ENCODE peak calls at places on chromosomes 13 and 19, in six cellular contexts. S is tibial nerve, L is iPS-NIHi11, Y is EL, K is ascending aorta, X is psoas muscle. Q is an unnamed sample.

GRCh38 chr13:90830782-90831181 is 516.7 kb upstream of the MIR17HG start:
- DNase-seq in S (no peak), L (no peak), Y (no peak), K (no peak), X (no peak), Q (no peak)

GRCh38 chr19:33286899-33287298 is 15.4 kb downstream of the CEBPA start:
- DNase-seq in S (no peak), L (no peak), Y (no peak), K (no peak), X (no peak), Q (no peak)

GRCh38 chr19:37698216-37698615 is 21.3 kb downstream of the ZNF607 start:
- DNase-seq in S (no peak), L (no peak), Y (peak), K (no peak), X (no peak), Q (no peak)

GRCh38 chr19:861756-862528 is 2.5 kb downstream of the CFD start:
- DNase-seq in S (no peak), L (peak), Y (peak), K (no peak), X (no peak), Q (no peak)

GRCh38 chr19:50666346-50667176 is 17.3 kb downstream of the C19orf81 start:
- DNase-seq in S (no peak), L (no peak), Y (no peak), K (no peak), X (no peak), Q (no peak)

GRCh38 chr19:34136127-34136526 is 36.2 kb upstream of the LSM14A start:
- DNase-seq in S (no peak), L (no peak), Y (no peak), K (no peak), X (no peak), Q (no peak)

GRCh38 chr13:70668293-70668692 is 560.0 kb upstream of the KLHL1 start:
- DNase-seq in S (no peak), L (peak), Y (no peak), K (no peak), X (no peak), Q (no peak)

GRCh38 chr13:113783482-113783881 is 24.5 kb downstream of the TMEM255B start:
- DNase-seq in S (no peak), L (no peak), Y (no peak), K (no peak), X (no peak), Q (no peak)

GRCh38 chr19:35868172-35868822 is at the start of gene APLP1:
- DNase-seq in S (no peak), L (peak), Y (peak), K (no peak), X (peak), Q (no peak)

GRCh38 chr13:102571075-102571474 is 25.7 kb upstream of the TPP2 start:
- DNase-seq in S (no peak), L (peak), Y (no peak), K (no peak), X (no peak), Q (no peak)

GRCh38 chr19:1901940-1902404 is 3.2 kb upstream of the ADAT3 start:
- DNase-seq in S (peak), L (no peak), Y (no peak), K (peak), X (no peak), Q (no peak)

GRCh38 chr13:25372275-25373081 is 704 bp downstream of the ATP8A2 start:
- DNase-seq in S (no peak), L (peak), Y (no peak), K (no peak), X (no peak), Q (no peak)

GRCh38 chr13:46295531-46296464 is 84.1 kb downstream of the LRRC63 start:
- DNase-seq in S (no peak), L (no peak), Y (peak), K (peak), X (peak), Q (peak)

GRCh38 chr19:14370169-14370998 is 10.9 kb upstream of the ADGRE5 start:
- DNase-seq in S (no peak), L (no peak), Y (no peak), K (no peak), X (no peak), Q (no peak)

GRCh38 chr19:38211779-38212178 is 12.2 kb downstream of the DPF1 start:
- DNase-seq in S (no peak), L (no peak), Y (no peak), K (no peak), X (no peak), Q (no peak)

GRCh38 chr13:114065926-114066774 is 66.3 kb downstream of the RASA3 start:
- DNase-seq in S (no peak), L (no peak), Y (no peak), K (no peak), X (no peak), Q (no peak)

GRCh38 chr13:99972190-99972731 is 694 bp upstream of the ZIC5 start:
- DNase-seq in S (no peak), L (no peak), Y (no peak), K (no peak), X (no peak), Q (no peak)

GRCh38 chr13:43983373-43983772 is 103.7 kb downstream of the LACC1 start:
- DNase-seq in S (no peak), L (no peak), Y (no peak), K (no peak), X (no peak), Q (no peak)

GRCh38 chr13:71968025-71968424 is 101.0 kb upstream of the DACH1 start:
- DNase-seq in S (no peak), L (peak), Y (no peak), K (no peak), X (no peak), Q (no peak)